ENCODE peak calls at places on chromosomes 5 and 9, in nine cellular contexts. I is uterus; O is MM.1S; D is spleen; R is CD4-positive, alpha-beta T cell; J is psoas muscle; B is astrocyte; P is K562; U is IMR-90. X is an unnamed sample.

GRCh38 chr9:136437839-136438547 is 1.7 kb downstream of the INPP5E start:
- DNase-seq in I (no peak), P (no peak), D (no peak), R (no peak), B (peak; percentile 30), J (no peak), O (no peak), U (peak; percentile 36), X (no peak)

GRCh38 chr5:103340132-103340531 is 81.6 kb downstream of the MACIR start:
- DNase-seq in J (no peak), I (no peak), O (no peak), R (no peak), D (no peak), U (no peak), P (no peak), B (no peak), X (no peak)

GRCh38 chr5:54772232-54773168 is 212.9 kb downstream of the ESM1 start:
- DNase-seq in I (no peak), U (no peak), D (no peak), R (no peak), J (no peak), P (no peak), O (no peak), B (no peak), X (no peak)

GRCh38 chr9:27566118-27566517 is 7.2 kb downstream of the C9orf72 start:
- DNase-seq in B (no peak), J (no peak), U (no peak), O (no peak), P (no peak), D (no peak), R (no peak), I (no peak), X (no peak)

GRCh38 chr9:99824378-99825157 is 2.9 kb downstream of the NR4A3 start:
- DNase-seq in D (peak; percentile 90), R (no peak), B (no peak), J (peak; percentile 59), U (no peak), I (peak; percentile 35), O (peak; percentile 83), P (peak; percentile 40), X (peak; percentile 34)

GRCh38 chr9:111851536-111851935 is 45.1 kb upstream of the UGCG start:
- DNase-seq in B (no peak), I (no peak), R (no peak), P (peak; percentile 13), O (no peak), D (no peak), J (no peak), U (peak; percentile 19), X (no peak)

GRCh38 chr5:40552981-40553380 is 126.7 kb upstream of the PTGER4 start:
- DNase-seq in J (no peak), D (no peak), R (no peak), P (no peak), U (peak; percentile 21), I (no peak), O (no peak), B (no peak), X (no peak)

GRCh38 chr5:132489051-132489770 is 1.4 kb downstream of the IRF1 start:
- DNase-seq in U (no peak), B (no peak), P (no peak), O (no peak), I (peak; percentile 13), J (no peak), D (peak; percentile 78), R (no peak), X (peak; percentile 7)

GRCh38 chr5:135833521-135833920 is 942 bp upstream of the SLC25A48 start:
- DNase-seq in O (no peak), R (no peak), D (peak; percentile 70), I (no peak), B (no peak), J (peak; percentile 30), U (no peak), P (no peak), X (no peak)

GRCh38 chr5:149559712-149560111 is 8.5 kb upstream of the CSNK1A1 start:
- DNase-seq in U (peak; percentile 22), P (no peak), B (no peak), J (no peak), I (no peak), D (no peak), R (no peak), O (no peak), X (no peak)

GRCh38 chr9:133691659-133692363 is 46.3 kb downstream of the SARDH start:
- DNase-seq in P (no peak), D (peak; percentile 49), J (peak; percentile 48), O (no peak), I (no peak), U (peak; percentile 43), B (peak; percentile 40), R (no peak), X (no peak)

GRCh38 chr9:138072897-138073296 is 195.3 kb downstream of the CACNA1B start:
- DNase-seq in J (no peak), I (peak; percentile 3), O (no peak), B (no peak), D (peak; percentile 69), U (no peak), P (no peak), R (no peak), X (no peak)

GRCh38 chr9:92142329-92142728 is 27.1 kb upstream of the SPTLC1 start:
- DNase-seq in U (no peak), B (no peak), O (no peak), R (no peak), I (no peak), P (no peak), J (no peak), D (no peak), X (no peak)

GRCh38 chr9:122065923-122066629 is 27.0 kb downstream of the TTLL11 start:
- DNase-seq in B (no peak), D (no peak), P (peak; percentile 49), I (no peak), J (no peak), R (no peak), U (no peak), O (no peak), X (no peak)

GRCh38 chr5:158234323-158235158 is 375.6 kb upstream of the CLINT1 start:
- DNase-seq in P (no peak), I (no peak), J (no peak), B (peak; percentile 5), R (no peak), D (no peak), O (no peak), U (no peak), X (no peak)

GRCh38 chr5:179110528-179110927 is 50.4 kb downstream of the ZNF354C start:
- DNase-seq in R (no peak), D (peak; percentile 47), J (no peak), B (no peak), P (no peak), U (no peak), I (no peak), O (no peak), X (no peak)
- H3K9me3 ChIP-seq in R (peaks cover 35% of the 10 kb centered on the region), D (peaks cover 87% of the 10 kb centered on the region), J (peaks cover 49% of the 10 kb centered on the region), B (peaks cover 4% of the 10 kb centered on the region), P (no peaks in the 10 kb centered on the region), U (peaks cover 37% of the 10 kb centered on the region), I (no peaks in the 10 kb centered on the region), O (no peaks in the 10 kb centered on the region), X (peaks cover 3% of the 10 kb centered on the region)

GRCh38 chr5:2699231-2699630 is 52.2 kb downstream of the IRX2 start:
- DNase-seq in B (no peak), J (no peak), R (no peak), P (no peak), U (no peak), I (no peak), O (no peak), D (no peak), X (no peak)

GRCh38 chr5:2702096-2702879 is 49.2 kb downstream of the IRX2 start:
- DNase-seq in O (no peak), D (no peak), R (no peak), J (no peak), I (no peak), B (no peak), U (no peak), P (no peak), X (no peak)

GRCh38 chr5:2699686-2700085 is 51.8 kb downstream of the IRX2 start:
- DNase-seq in D (peak; percentile 70), R (no peak), B (no peak), I (no peak), P (no peak), U (no peak), O (peak; percentile 10), J (no peak), X (no peak)

GRCh38 chr5:2701592-2701991 is 49.9 kb downstream of the IRX2 start:
- DNase-seq in D (no peak), U (no peak), J (no peak), I (no peak), P (no peak), R (no peak), O (no peak), B (no peak), X (no peak)

GRCh38 chr5:2700876-2701275 is 50.6 kb downstream of the IRX2 start:
- DNase-seq in U (no peak), B (no peak), P (no peak), I (no peak), J (no peak), R (no peak), D (no peak), O (no peak), X (no peak)
- H3K9me3 ChIP-seq in U (peaks cover 46% of the 10 kb centered on the region), B (no peaks in the 10 kb centered on the region), P (no peaks in the 10 kb centered on the region), I (no peaks in the 10 kb centered on the region), J (no peaks in the 10 kb centered on the region), R (no peaks in the 10 kb centered on the region), D (no peaks in the 10 kb centered on the region), O (no peaks in the 10 kb centered on the region), X (no peaks in the 10 kb centered on the region)

GRCh38 chr9:2317591-2317990 is 302.4 kb downstream of the SMARCA2 start:
- DNase-seq in P (no peak), J (no peak), I (no peak), B (no peak), R (no peak), U (no peak), D (no peak), O (no peak), X (no peak)

GRCh38 chr9:2307480-2307879 is 292.3 kb downstream of the SMARCA2 start:
- DNase-seq in R (no peak), B (no peak), D (no peak), P (no peak), J (no peak), O (no peak), I (no peak), U (peak; percentile 33), X (no peak)

GRCh38 chr9:2313512-2313911 is 298.4 kb downstream of the SMARCA2 start:
- DNase-seq in O (no peak), R (no peak), U (no peak), I (no peak), B (no peak), D (no peak), P (no peak), J (no peak), X (no peak)

DNA sequence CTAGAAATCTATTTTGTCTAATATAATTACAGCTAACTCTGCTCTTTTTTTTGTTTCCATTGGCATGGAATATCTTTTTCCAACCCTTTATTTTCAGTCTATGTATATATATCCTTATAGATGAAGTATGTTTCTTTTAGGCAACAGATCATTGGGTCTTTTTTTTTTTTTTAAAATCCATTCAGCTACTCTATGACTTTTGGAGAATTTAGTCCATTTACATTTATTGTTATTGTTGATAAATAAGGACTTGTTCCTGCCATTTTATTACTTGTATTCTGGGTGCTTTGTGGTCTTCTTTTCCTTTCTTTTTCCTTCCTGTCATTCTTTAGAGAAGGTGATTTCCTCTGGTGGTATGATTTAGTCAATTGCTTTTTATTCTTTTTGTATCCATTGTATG is 296.8 kb downstream of the SMARCA2 start:
- DNase-seq in R (no peak), J (no peak), U (no peak), I (no peak), O (no peak), P (no peak), B (no peak), D (no peak), X (no peak)
- H3K9me3 ChIP-seq in R (peaks cover 24% of the 10 kb centered on the region), J (peaks cover 20% of the 10 kb centered on the region), U (peaks cover 8% of the 10 kb centered on the region), I (no peaks in the 10 kb centered on the region), O (no peaks in the 10 kb centered on the region), P (no peaks in the 10 kb centered on the region), B (peaks cover 8% of the 10 kb centered on the region), D (peaks cover 49% of the 10 kb centered on the region), X (no peaks in the 10 kb centered on the region)

GRCh38 chr9:21848615-21849014 is 46.2 kb downstream of the MTAP start:
- DNase-seq in O (no peak), P (no peak), I (no peak), B (no peak), U (no peak), D (no peak), R (no peak), J (no peak), X (no peak)
- H3K9me3 ChIP-seq in O (no peaks in the 10 kb centered on the region), P (no peaks in the 10 kb centered on the region), I (no peaks in the 10 kb centered on the region), B (peaks cover 12% of the 10 kb centered on the region), U (peaks cover 8% of the 10 kb centered on the region), D (peaks cover 42% of the 10 kb centered on the region), R (peaks cover 8% of the 10 kb centered on the region), J (peaks cover 8% of the 10 kb centered on the region), X (no peaks in the 10 kb centered on the region)